ENCODE peak calls at places on chromosomes 6 and 20, in five cellular contexts. C is A549, Y is HepG2, N is GM23338, X is K562. I is an unnamed sample.
A peak's percentile ranks its signal among the peaks of the same experiment; 100 is the strongest.

GRCh38 chr6:90175627-90176538 is 120.8 kb downstream of the BACH2 start:
- DNase-seq in Y (no peak), C (no peak), X (no peak), N (no peak), I (no peak)

GRCh38 chr6:105170066-105170465 is 9.7 kb downstream of the POPDC3 start:
- DNase-seq in Y (no peak), C (no peak), X (no peak), N (no peak), I (no peak)

GRCh38 chr20:8244637-8245036 is 112.6 kb downstream of the PLCB1 start:
- DNase-seq in N (no peak), X (no peak), Y (peak; percentile 50), C (no peak), I (no peak)

GRCh38 chr6:127118505-127119360 is at the start of gene RSPO3:
- DNase-seq in N (peak; percentile 72), Y (no peak), C (peak; percentile 81), X (no peak), I (no peak)

GRCh38 chr6:29558439-29559079 is 973 bp downstream of the UBD start:
- DNase-seq in Y (no peak), X (no peak), C (no peak), N (peak; percentile 38), I (no peak)

GRCh38 chr6:15553736-15554294 is 109.0 kb downstream of the DTNBP1 start:
- DNase-seq in Y (no peak), C (no peak), X (no peak), N (no peak), I (no peak)

GRCh38 chr6:11366183-11366933 is 133.9 kb upstream of the NEDD9 start:
- DNase-seq in C (peak; percentile 18), X (no peak), Y (no peak), N (no peak), I (peak; percentile 89)

GRCh38 chr6:144286503-144287393 is 1.6 kb downstream of the UTRN start:
- DNase-seq in N (peak; percentile 95), X (no peak), C (peak; percentile 81), Y (peak; percentile 88), I (no peak)

GRCh38 chr6:74066168-74066871 is 370.3 kb downstream of the CD109 start:
- DNase-seq in C (no peak), Y (no peak), N (no peak), X (no peak), I (no peak)

GRCh38 chr6:29395331-29395730 is at the start of gene OR12D2:
- DNase-seq in C (no peak), X (no peak), Y (no peak), N (no peak), I (no peak)

GRCh38 chr6:143400258-143401059 is 50.0 kb downstream of the ADAT2 start:
- DNase-seq in Y (peak; percentile 40), N (no peak), C (no peak), X (no peak), I (no peak)

GRCh38 chr6:37259191-37259590 is 1.2 kb upstream of the TMEM217 start:
- DNase-seq in X (no peak), Y (no peak), C (no peak), N (no peak), I (no peak)

GRCh38 chr20:46174469-46175126 is 56.5 kb downstream of the CD40 start:
- DNase-seq in X (peak; percentile 88), Y (peak; percentile 57), C (peak; percentile 75), N (peak; percentile 95), I (no peak)

GRCh38 chr6:136927313-136927712 is 5.2 kb downstream of the SLC35D3 start:
- DNase-seq in X (no peak), N (peak; percentile 71), C (peak; percentile 29), Y (peak; percentile 10), I (no peak)

GRCh38 chr6:144362042-144363018 is 77.2 kb downstream of the UTRN start:
- DNase-seq in Y (peak; percentile 48), C (peak; percentile 40), N (no peak), X (no peak), I (no peak)

GRCh38 chr6:11258260-11259237 is 26.1 kb upstream of the NEDD9 start:
- DNase-seq in C (no peak), X (no peak), N (no peak), Y (no peak), I (no peak)

GRCh38 chr6:74946961-74947360 is 258.9 kb downstream of the COL12A1 start:
- DNase-seq in Y (peak; percentile 4), N (no peak), C (no peak), X (no peak), I (no peak)

GRCh38 chr6:142322504-142323198 is 20.8 kb downstream of the ADGRG6 start:
- DNase-seq in Y (no peak), C (no peak), N (no peak), X (no peak), I (no peak)

GRCh38 chr6:2949536-2950083 is 21.8 kb downstream of the SERPINB6 start:
- DNase-seq in N (no peak), X (no peak), Y (no peak), C (no peak), I (no peak)

GRCh38 chr6:116018976-116019375 is 41.7 kb downstream of the FRK start:
- DNase-seq in N (no peak), Y (no peak), C (no peak), X (no peak), I (no peak)

GRCh38 chr6:28742668-28743270 is 181.0 kb downstream of the TRIM27 start:
- DNase-seq in X (peak; percentile 44), Y (peak; percentile 59), C (peak; percentile 91), N (peak; percentile 88), I (no peak)

GRCh38 chr6:129317931-129318820 is 391.8 kb downstream of the ARHGAP18 start:
- DNase-seq in C (peak; percentile 7), X (no peak), Y (no peak), N (peak; percentile 90), I (no peak)

GRCh38 chr20:50815162-50815989 is 20.5 kb downstream of the BCAS4 start:
- DNase-seq in C (no peak), N (no peak), Y (no peak), X (no peak), I (peak; percentile 65)

GRCh38 chr6:157456524-157456829 is 75.5 kb downstream of the ZDHHC14 start:
- DNase-seq in X (no peak), C (no peak), Y (no peak), N (no peak), I (peak; percentile 60)

GRCh38 chr6:146943673-146944072 is 260.5 kb upstream of the STXBP5 start:
- DNase-seq in N (no peak), Y (no peak), X (no peak), C (no peak), I (no peak)

GRCh38 chr6:12012566-12013367 is 655 bp downstream of the HIVEP1 start:
- DNase-seq in N (peak; percentile 91), C (peak; percentile 82), X (peak; percentile 51), Y (peak; percentile 49), I (peak; percentile 68)

DNA sequence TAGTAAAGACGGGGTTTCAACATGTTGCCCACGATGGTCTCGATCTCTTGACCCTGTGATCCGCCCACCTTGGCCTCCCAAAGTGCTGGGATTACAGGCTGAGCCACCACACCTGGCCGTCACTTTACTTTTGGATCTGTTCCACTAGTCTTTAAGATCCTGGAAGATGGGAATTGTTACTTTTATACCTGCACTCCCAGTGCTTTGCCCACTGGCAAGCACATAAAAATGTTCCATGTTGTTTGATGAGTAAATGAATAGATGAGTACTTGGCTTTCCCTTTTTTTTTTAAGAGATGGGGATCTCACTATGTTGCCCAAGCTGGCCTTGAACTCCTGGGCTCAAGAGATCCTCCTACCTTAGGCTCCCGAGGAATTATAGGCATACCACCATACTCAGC is 84.8 kb upstream of the SASH1 start:
- DNase-seq in X (no peak), N (no peak), C (no peak), Y (no peak), I (no peak)
- TF ChIP-seq JUNB in X (no peak), N (no peak), C (no peak), Y (no peak), I (no peak)

GRCh38 chr20:19696620-19697019 is 61.4 kb upstream of the RIN2 start:
- DNase-seq in C (no peak), X (no peak), N (no peak), Y (no peak), I (no peak)

GRCh38 chr20:19695081-19695480 is 63.0 kb upstream of the RIN2 start:
- DNase-seq in N (no peak), C (no peak), X (no peak), Y (no peak), I (no peak)

GRCh38 chr20:19697415-19697814 is 60.6 kb upstream of the RIN2 start:
- DNase-seq in N (no peak), X (no peak), C (no peak), Y (no peak), I (no peak)

GRCh38 chr20:19701449-19701848 is 56.6 kb upstream of the RIN2 start:
- DNase-seq in Y (no peak), C (no peak), N (no peak), X (no peak), I (no peak)

GRCh38 chr20:19699132-19699971 is 58.7 kb upstream of the RIN2 start:
- DNase-seq in Y (no peak), C (peak; percentile 38), X (no peak), N (no peak), I (no peak)
- TF ChIP-seq JUNB in Y (no peak), C (no peak), X (no peak), N (no peak), I (no peak)

GRCh38 chr6:159828074-159828473 is 28.0 kb downstream of the PNLDC1 start:
- DNase-seq in C (no peak), X (no peak), N (no peak), Y (no peak), I (no peak)

GRCh38 chr6:159826968-159827647 is 27.0 kb downstream of the PNLDC1 start:
- DNase-seq in X (no peak), C (no peak), Y (no peak), N (no peak), I (no peak)

GRCh38 chr6:159831373-159831679 is 31.2 kb downstream of the PNLDC1 start:
- DNase-seq in N (no peak), Y (no peak), X (no peak), C (no peak), I (no peak)

GRCh38 chr6:159830481-159831372 is 30.7 kb downstream of the PNLDC1 start:
- DNase-seq in N (peak; percentile 32), C (no peak), Y (no peak), X (no peak), I (no peak)

GRCh38 chr6:159829515-159829914 is 29.4 kb downstream of the PNLDC1 start:
- DNase-seq in X (no peak), C (no peak), Y (no peak), N (no peak), I (no peak)
- TF ChIP-seq JUNB in X (no peak), C (no peak), Y (no peak), N (no peak), I (no peak)

DNA sequence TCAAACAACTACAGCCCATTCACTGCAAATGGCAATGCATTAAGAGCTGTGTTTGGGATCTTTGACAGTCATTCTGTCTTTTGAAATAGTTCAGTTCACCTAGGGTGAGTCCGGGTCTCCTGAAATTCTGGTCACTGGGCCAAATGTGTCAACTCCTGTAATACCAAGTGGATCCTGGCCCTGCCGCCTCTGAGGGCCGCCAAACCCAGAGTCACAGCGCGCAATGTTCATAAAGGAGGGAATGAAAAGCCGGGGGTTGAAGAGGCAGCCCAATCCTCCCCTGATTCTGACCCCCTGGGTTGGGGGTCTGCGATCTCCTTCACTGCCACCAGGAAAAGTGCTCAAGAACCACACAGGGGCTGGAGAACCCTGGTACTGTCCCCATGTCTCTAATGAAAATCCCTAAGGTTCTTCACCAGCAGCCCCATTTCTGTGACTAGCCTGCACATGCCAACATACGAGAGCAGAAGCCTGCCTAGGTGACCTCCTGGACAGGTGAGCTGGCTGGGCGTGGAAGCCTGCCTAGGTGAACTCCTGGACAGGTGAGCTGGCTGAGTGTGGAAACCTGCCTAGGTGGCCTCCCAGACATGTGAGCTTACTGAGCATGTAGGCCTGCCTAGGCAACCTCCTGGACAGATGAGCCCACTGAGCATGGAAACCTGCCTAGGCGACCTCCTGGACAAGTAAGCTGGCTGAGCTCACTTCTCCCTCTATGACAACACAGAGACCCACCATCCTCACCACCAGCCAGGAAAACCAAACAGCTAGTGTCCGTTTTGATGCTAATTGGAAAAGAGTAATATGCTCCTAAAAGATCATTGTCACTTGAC is 16.1 kb upstream of the APMAP start:
- DNase-seq in Y (no peak), X (no peak), N (no peak), C (no peak), I (no peak)
- TF ChIP-seq JUNB in Y (no peak), X (no peak), N (no peak), C (no peak), I (no peak)